ENCODE peak calls at places on chromosomes 1 and 21, in four cellular contexts. T is A549, C is GM23338, E is HL-60. A is an unnamed sample.

GRCh38 chr21:20083925-20084324 is 914.3 kb upstream of the NCAM2 start:
- DNase-seq in T (no peak), C (no peak), E (no peak), A (no peak)

GRCh38 chr1:112395261-112395831 is 668 bp upstream of the CTTNBP2NL start:
- DNase-seq in T (no peak), C (peak), E (no peak), A (no peak)

GRCh38 chr1:10283318-10283984 is 73.1 kb downstream of the KIF1B start:
- DNase-seq in T (no peak), C (no peak), E (no peak), A (no peak)

GRCh38 chr1:18530567-18531502 is 50.1 kb downstream of the KLHDC7A start:
- DNase-seq in T (no peak), C (peak), E (no peak), A (peak)

GRCh38 chr1:43548285-43549271 is 17.9 kb downstream of the PTPRF start:
- DNase-seq in T (peak), C (peak), E (no peak), A (no peak)

GRCh38 chr1:11598461-11598860 is 55.8 kb downstream of the FBXO2 start:
- DNase-seq in T (no peak), C (no peak), E (no peak), A (no peak)

GRCh38 chr1:185570962-185571361 is 163.2 kb upstream of the HMCN1 start:
- DNase-seq in T (no peak), C (no peak), E (no peak), A (no peak)

GRCh38 chr1:56357931-56358783 is 221.2 kb downstream of the PLPP3 start:
- DNase-seq in T (no peak), C (no peak), E (no peak), A (no peak)

GRCh38 chr1:51574796-51575195 is 42.1 kb upstream of the OSBPL9 start:
- DNase-seq in T (no peak), C (no peak), E (no peak), A (no peak)

GRCh38 chr1:201468501-201468843 is 516 bp downstream of the PHLDA3 start:
- DNase-seq in T (no peak), C (peak), E (peak), A (no peak)

GRCh38 chr1:245858022-245858421 is 649.1 kb downstream of the SMYD3 start:
- DNase-seq in T (no peak), C (no peak), E (no peak), A (no peak)

GRCh38 chr1:91736146-91736998 is 149.6 kb downstream of the TGFBR3 start:
- DNase-seq in T (no peak), C (no peak), E (no peak), A (no peak)

GRCh38 chr1:201184734-201185453 is 5.7 kb upstream of the IGFN1 start:
- DNase-seq in T (peak), C (peak), E (no peak), A (no peak)

GRCh38 chr1:210259496-210259895 is 26.9 kb downstream of the SERTAD4 start:
- DNase-seq in T (no peak), C (no peak), E (no peak), A (no peak)

GRCh38 chr1:154520333-154520732 is 18.1 kb upstream of the SHE start:
- DNase-seq in T (no peak), C (no peak), E (no peak), A (no peak)

GRCh38 chr1:229430761-229431269 is 3.1 kb downstream of the ACTA1 start:
- DNase-seq in T (no peak), C (peak), E (peak), A (no peak)

GRCh38 chr1:182604128-182604834 is at the start of gene RGS16:
- DNase-seq in T (peak), C (peak), E (peak), A (no peak)

GRCh38 chr1:26913754-26914619 is at the start of gene NR0B2:
- DNase-seq in T (no peak), C (no peak), E (no peak), A (no peak)

GRCh38 chr1:94936861-94937620 is 10.1 kb upstream of the CNN3 start:
- DNase-seq in T (no peak), C (peak), E (no peak), A (no peak)

GRCh38 chr21:46000182-46000730 is 18.7 kb downstream of the COL6A1 start:
- DNase-seq in T (no peak), C (no peak), E (no peak), A (no peak)

GRCh38 chr21:46038871-46039397 is 57.4 kb downstream of the COL6A1 start:
- DNase-seq in T (no peak), C (no peak), E (no peak), A (no peak)

GRCh38 chr21:31265293-31265692 is 78.8 kb downstream of the TIAM1 start:
- DNase-seq in T (no peak), C (no peak), E (no peak), A (no peak)

GRCh38 chr1:29912413-29912812 is 676.1 kb downstream of the PTPRU start:
- DNase-seq in T (no peak), C (no peak), E (no peak), A (peak)

GRCh38 chr1:153509036-153509435 is 26.8 kb downstream of the S100A6 start:
- DNase-seq in T (no peak), C (no peak), E (no peak), A (no peak)

GRCh38 chr1:54163573-54163972 is 10.8 kb upstream of the CDCP2 start:
- DNase-seq in T (no peak), C (no peak), E (no peak), A (no peak)

GRCh38 chr1:242523282-242523967 is 1.1 kb downstream of the PLD5 start:
- DNase-seq in T (peak), C (peak), E (no peak), A (no peak)

GRCh38 chr21:43884861-43885370 is 19.9 kb downstream of the AGPAT3 start:
- DNase-seq in T (no peak), C (no peak), E (no peak), A (no peak)

GRCh38 chr21:42905195-42905594 is 12.1 kb downstream of the NDUFV3 start:
- DNase-seq in T (no peak), C (no peak), E (no peak), A (no peak)

GRCh38 chr1:111597433-111597832 is 22.2 kb upstream of the RAP1A start:
- DNase-seq in T (no peak), C (no peak), E (no peak), A (no peak)

GRCh38 chr21:44255519-44255981 is 6.1 kb downstream of the DNMT3L start:
- DNase-seq in T (no peak), C (no peak), E (no peak), A (no peak)

GRCh38 chr21:19874521-19874920 is 1123.7 kb upstream of the NCAM2 start:
- DNase-seq in T (no peak), C (no peak), E (no peak), A (no peak)

GRCh38 chr1:31708324-31708723 is 4.5 kb upstream of the COL16A1 start:
- DNase-seq in T (no peak), C (no peak), E (no peak), A (no peak)

GRCh38 chr1:23699280-23700179 is 7.9 kb downstream of the RPL11 start:
- DNase-seq in T (no peak), C (no peak), E (no peak), A (no peak)

GRCh38 chr1:62841587-62842169 is 57.7 kb downstream of the ATG4C start:
- DNase-seq in T (peak), C (peak), E (peak), A (peak)

GRCh38 chr21:45439171-45439872 is 34.4 kb downstream of the COL18A1 start:
- DNase-seq in T (peak), C (peak), E (peak), A (no peak)

GRCh38 chr1:203861379-203862184 is at the start of gene SNRPE:
- DNase-seq in T (peak), C (peak), E (peak), A (peak)
- TF ChIP-seq REST in T (no peak), C (no peak), E (peak), A (no peak)

GRCh38 chr1:198084509-198084908 is 72.3 kb upstream of the NEK7 start:
- DNase-seq in T (no peak), C (peak), E (no peak), A (no peak)

GRCh38 chr1:198086051-198086745 is 70.6 kb upstream of the NEK7 start:
- DNase-seq in T (no peak), C (no peak), E (no peak), A (no peak)

GRCh38 chr1:198083549-198083948 is 73.2 kb upstream of the NEK7 start:
- DNase-seq in T (no peak), C (no peak), E (no peak), A (no peak)

GRCh38 chr1:198088360-198089071 is 68.3 kb upstream of the NEK7 start:
- DNase-seq in T (peak), C (peak), E (peak), A (peak)

DNA sequence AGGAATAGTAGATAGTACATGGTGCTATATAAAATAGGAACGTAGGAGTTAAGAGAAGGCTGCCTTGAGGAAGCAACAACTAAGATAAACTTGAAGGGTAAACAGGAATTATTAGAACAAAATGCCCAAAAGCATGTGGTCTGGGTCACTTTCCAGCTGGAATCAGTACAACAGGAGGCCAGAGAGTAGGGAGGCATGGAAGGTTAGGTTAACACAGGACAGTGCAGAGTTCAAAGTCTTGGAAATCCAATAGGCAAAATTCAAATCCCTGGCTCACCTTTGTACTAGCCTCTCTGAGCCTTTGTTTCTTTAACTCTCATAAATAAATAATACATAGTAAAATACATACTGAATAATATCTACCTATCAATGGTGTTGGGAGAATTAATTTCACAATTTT is 69.0 kb upstream of the NEK7 start:
- DNase-seq in T (no peak), C (no peak), E (no peak), A (no peak)
- TF ChIP-seq REST in T (no peak), C (no peak), E (no peak), A (no peak)

GRCh38 chr1:233993651-233994050 is 89.2 kb downstream of the SLC35F3 start:
- DNase-seq in T (no peak), C (no peak), E (no peak), A (peak)
- TF ChIP-seq REST in T (no peak), C (no peak), E (no peak), A (no peak)

DNA sequence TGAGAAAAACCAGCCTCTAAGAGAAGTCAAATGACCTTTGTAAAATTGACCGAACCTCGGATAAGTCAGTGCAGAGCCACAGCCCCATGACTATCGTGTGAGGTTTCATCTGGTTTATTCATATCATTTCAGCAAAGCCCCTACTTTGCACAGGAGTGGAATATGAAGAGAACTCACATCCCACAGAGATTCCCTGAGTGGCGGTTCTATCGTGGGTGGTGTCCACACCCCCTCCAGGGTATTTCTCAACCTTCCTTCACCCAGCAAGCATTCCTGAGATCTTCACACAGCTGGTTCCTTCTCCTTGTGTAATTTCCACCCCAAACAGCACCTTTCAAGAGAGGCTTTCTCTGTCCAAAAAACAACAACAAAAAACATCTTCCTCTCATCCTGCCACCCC is 47.5 kb downstream of the EVA1C start:
- DNase-seq in T (no peak), C (no peak), E (no peak), A (no peak)
- TF ChIP-seq REST in T (no peak), C (no peak), E (no peak), A (no peak)

DNA sequence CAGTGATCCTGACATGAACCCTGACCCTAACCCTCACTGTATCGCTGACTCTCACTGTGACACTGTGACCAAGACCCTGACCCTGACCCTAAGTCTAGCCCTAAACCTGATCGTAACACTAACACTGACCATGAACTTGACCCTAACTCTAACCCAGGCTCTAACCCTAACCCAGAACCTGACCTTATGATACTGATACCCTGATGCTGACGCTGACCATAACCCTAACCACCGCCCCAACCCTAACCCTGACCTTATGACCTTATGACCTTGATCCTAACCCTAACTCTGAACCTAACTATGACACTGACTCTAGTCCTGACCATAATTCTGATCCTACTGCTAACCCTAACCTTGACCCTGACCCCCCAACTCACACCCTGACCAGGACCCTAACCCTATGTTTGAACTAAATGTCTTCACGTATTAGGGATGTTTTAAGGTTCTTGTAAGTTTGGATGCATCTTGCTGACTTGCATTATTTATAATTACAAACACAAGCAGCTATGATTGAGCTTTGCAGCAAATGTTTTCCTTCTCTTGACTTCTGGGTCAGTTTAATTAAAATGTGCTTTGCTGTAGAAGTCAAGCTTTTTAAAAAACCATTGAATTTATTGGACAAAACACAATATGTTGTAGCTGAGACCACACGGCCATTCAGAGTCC is 23.9 kb upstream of the PRSS38 start:
- DNase-seq in T (no peak), C (no peak), E (no peak), A (no peak)
- TF ChIP-seq REST in T (no peak), C (no peak), E (no peak), A (no peak)

DNA sequence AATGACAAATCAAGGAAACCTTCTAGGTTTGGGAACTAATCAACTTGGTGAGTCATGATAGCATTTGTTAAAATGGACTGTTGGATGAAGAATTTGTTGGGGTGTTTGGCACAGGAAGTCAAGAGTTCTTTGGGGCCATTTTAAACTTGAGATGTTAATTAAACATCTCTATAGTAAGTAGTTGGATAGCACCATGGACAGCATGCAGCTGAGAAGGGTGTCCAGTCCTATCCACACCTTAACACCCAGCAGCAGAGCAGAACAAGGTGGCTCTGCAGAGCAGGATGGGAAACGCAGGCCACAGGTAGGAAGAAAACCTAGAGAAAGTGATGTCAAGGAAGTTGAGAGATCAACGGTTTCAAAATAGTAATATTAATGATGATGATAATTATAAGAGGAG is 52.5 kb downstream of the TNR start:
- DNase-seq in T (no peak), C (no peak), E (no peak), A (no peak)
- TF ChIP-seq REST in T (peak), C (peak), E (peak), A (no peak)

DNA sequence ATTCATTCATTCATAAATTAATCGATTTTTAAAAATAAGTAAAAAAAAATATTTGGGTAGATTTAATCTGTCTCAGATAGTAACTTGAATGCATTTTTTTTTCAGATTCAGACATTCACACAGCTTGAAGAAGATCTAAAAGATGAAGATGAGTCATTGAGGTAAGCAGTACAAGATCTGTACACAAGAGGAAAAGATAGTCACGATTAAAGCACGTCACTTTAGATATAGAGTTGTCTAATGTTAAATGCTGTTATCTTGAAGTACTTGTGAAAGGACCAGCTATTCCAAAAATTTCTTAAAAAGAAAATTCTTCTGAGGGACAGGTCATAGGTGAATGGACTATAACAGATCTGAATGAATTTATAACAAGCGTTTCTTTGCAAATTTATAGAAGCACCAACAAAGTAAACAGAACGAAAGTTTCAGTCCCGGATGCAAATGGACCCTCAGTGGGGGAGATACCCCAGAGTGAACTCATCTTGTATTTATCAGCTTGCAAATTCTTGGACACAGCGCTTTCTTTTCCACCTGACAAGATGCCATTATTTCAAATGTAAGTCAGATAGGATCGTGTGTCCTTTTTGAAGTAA is 31.2 kb upstream of the MORC3 start:
- DNase-seq in T (no peak), C (no peak), E (no peak), A (no peak)
- TF ChIP-seq REST in T (no peak), C (no peak), E (no peak), A (no peak)

DNA sequence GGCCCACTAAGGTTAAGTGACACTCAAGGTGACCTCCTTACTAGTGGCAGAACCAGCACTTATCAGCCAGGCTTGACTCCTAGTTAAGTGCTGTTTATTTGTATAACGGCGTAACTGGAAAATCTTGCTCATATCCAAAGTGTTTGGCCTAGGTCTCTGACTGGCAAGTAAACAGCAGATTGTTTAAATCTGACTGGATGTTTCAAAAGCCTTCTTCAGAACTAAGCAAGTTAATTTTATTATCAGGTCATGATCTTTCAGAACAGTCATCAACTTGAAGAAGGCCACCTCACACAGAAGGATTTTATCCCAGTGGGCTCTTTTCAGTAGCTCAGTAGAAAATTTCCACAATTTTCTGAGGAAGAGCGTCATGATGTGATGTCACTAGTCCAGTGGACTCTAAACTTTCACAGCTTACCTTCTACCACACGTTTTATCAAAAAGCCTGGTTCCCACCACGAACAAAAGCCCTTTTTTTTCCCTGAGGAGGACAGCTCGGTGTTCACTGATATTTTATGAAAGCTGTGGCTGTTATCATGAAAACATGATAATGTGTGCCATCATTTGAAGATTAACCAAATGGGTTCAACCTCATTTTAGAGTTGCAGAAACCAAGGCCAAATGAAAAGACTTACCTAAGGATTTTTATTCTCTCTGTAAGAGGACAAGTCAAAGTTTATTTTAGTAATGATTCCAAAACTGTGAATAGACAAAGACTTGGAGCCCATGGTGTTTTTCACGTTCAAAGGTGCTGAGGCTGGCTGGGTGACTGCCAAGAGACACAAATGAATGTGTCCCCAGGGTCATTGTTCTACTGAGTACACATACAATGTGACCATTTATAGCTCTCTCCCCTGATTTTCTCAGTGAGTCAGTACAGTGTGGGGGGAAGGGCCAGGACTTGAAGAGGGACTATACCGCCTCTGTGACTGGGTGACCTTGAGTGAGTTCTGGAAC is 9.1 kb downstream of the SGIP1 start:
- DNase-seq in T (no peak), C (no peak), E (no peak), A (peak)
- TF ChIP-seq REST in T (no peak), C (no peak), E (no peak), A (no peak)